ENCODE peak calls at places on chromosomes 4 and X, in nine cellular contexts. S is A549, Q is suprapubic skin, U is heart right ventricle, J is sigmoid colon, P is endodermal cell, M is cardiac muscle cell, B is left ventricle myocardium inferior, H is DND-41. O is an unnamed sample.

GRCh38 chrX:109187473-109188168 is 294.3 kb downstream of the GUCY2F start:
- DNase-seq in S (no peak), Q (no peak), U (no peak), J (no peak), P (no peak), M (no peak), B (no peak), H (no peak), O (no peak)

GRCh38 chr4:101651778-101652177 is 138.8 kb upstream of the BANK1 start:
- DNase-seq in S (no peak), Q (no peak), U (peak), J (no peak), P (no peak), M (peak), B (peak), H (no peak), O (no peak)

GRCh38 chr4:189940178-189941004 is at the start of gene FRG1:
- DNase-seq in S (peak), Q (peak), U (peak), J (peak), P (peak), M (peak), B (peak), H (peak), O (peak)

GRCh38 chrX:110281377-110281776 is 36.5 kb downstream of the AMMECR1 start:
- DNase-seq in S (no peak), Q (no peak), U (no peak), J (no peak), P (no peak), M (no peak), B (no peak), H (no peak), O (no peak)

GRCh38 chrX:131262200-131262599 is 26.9 kb downstream of the IGSF1 start:
- DNase-seq in S (no peak), Q (no peak), U (no peak), J (no peak), P (no peak), M (no peak), B (no peak), H (no peak), O (no peak)

GRCh38 chrX:15988661-15989603 is 134.3 kb upstream of the AP1S2 start:
- DNase-seq in S (no peak), Q (no peak), U (peak), J (no peak), P (no peak), M (no peak), B (no peak), H (no peak), O (peak)

GRCh38 chr4:112183252-112183651 is 38.0 kb downstream of the FAM241A start:
- DNase-seq in S (no peak), Q (no peak), U (no peak), J (no peak), P (no peak), M (no peak), B (no peak), H (peak), O (no peak)

GRCh38 chrX:66030505-66031317 is 9.2 kb downstream of the VSIG4 start:
- DNase-seq in S (no peak), Q (no peak), U (no peak), J (no peak), P (peak), M (peak), B (no peak), H (no peak), O (no peak)

GRCh38 chr4:4480685-4481393 is 61.0 kb downstream of the STX18 start:
- DNase-seq in S (no peak), Q (no peak), U (no peak), J (no peak), P (no peak), M (peak), B (no peak), H (no peak), O (no peak)
- TF ChIP-seq CTCF in S (peak), Q (no peak), U (no peak), J (no peak), P (peak), M (peak), B (peak), H (peak), O (peak)

DNA sequence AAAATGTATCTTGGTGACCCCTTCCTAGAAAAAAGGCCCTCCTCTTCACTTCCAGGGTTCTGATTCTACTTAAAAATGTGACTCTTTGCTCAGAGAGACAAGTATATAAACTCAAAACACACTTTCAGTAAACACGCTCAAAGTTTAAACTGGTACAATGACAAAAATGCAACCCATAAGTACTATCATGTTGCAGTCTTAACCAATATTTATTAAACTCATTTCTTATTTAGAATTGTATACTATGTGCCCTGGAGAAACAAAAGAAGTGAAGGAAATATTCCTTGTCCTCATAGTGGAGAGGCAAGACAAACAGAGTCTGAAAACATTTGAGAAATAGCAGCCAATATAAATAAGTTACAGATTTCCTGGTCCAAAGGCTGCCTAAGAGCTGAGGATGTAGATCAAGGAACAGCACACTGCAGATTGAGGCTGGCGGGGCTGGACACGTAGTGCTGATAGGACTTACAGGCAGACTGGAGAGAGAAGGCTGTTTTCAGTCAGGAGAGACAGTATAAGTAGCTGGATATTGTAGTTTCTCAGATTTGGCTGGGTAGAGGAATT is 39.1 kb upstream of the ANXA3 start:
- DNase-seq in S (no peak), Q (no peak), U (no peak), J (no peak), P (no peak), M (peak), B (no peak), H (no peak), O (no peak)
- H3K27ac ChIP-seq in S (no peak), Q (no peak), U (no peak), J (no peak), P (no peak), M (no peak), B (no peak), H (no peak), O (no peak)

GRCh38 chrX:39613508-39613921 is 484.2 kb downstream of the BCOR start:
- DNase-seq in S (peak), Q (no peak), U (peak), J (no peak), P (peak), M (peak), B (peak), H (peak), O (no peak)
- H3K4me3 ChIP-seq in S (peak), Q (peak), U (peak), J (no peak), P (peak), M (peak), B (peak), H (no peak), O (no peak)

DNA sequence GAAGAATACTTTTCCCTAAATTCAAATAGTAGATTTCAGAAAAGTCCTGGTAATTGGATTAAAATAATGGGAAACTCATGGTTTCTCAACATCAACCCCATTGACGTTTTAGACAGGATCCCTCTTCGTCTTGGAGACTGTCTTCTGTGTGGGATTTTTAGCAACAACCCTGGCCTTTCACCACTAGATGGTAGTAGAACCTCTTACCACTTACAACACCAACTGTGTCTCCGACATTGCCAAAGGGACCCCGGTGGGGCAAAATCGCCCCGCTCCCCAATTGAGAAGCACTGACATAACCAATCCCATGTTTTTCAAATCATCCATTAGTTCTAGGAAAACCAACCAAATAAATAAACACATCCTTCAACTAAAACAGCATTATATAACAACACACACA is 16.9 kb upstream of the ANOS1 start:
- DNase-seq in S (peak), Q (no peak), U (no peak), J (no peak), P (peak), M (peak), B (no peak), H (peak), O (no peak)
- TF ChIP-seq CTCF in S (peak), Q (peak), U (peak), J (peak), P (peak), M (peak), B (peak), H (peak), O (peak)

GRCh38 chrX:10062980-10063379 is 93.8 kb upstream of the CLCN4 start:
- DNase-seq in S (no peak), Q (no peak), U (no peak), J (no peak), P (no peak), M (no peak), B (no peak), H (no peak), O (no peak)

GRCh38 chrX:10062352-10062751 is 94.4 kb upstream of the CLCN4 start:
- DNase-seq in S (no peak), Q (no peak), U (no peak), J (no peak), P (no peak), M (no peak), B (no peak), H (no peak), O (no peak)

DNA sequence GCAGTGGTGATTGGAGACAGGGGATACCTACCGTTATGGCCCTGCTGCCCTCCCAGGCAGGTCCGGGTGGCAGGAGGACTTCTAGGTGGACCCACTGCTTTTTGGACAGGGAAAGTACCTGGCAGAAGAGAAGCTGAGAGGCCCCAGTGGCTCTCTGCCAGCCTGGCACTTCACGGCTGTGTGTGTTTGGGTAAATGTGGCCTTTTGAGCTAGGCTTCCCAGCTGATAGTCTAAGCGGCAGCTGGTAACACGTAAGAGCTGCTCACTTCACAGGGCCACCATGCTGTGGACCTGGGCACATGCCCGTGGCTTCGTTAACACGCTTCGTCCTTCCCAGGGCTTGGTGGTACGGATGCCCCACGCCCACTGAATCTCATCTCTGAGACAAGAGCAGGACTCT is 92.0 kb upstream of the CLCN4 start:
- DNase-seq in S (no peak), Q (no peak), U (no peak), J (no peak), P (no peak), M (no peak), B (no peak), H (no peak), O (no peak)
- H3K27ac ChIP-seq in S (no peak), Q (no peak), U (no peak), J (no peak), P (no peak), M (no peak), B (no peak), H (no peak), O (no peak)

GRCh38 chr4:158161561-158162354 is 11.1 kb downstream of the GASK1B start:
- DNase-seq in S (peak), Q (no peak), U (peak), J (peak), P (no peak), M (no peak), B (no peak), H (no peak), O (no peak)
- H3K4me3 ChIP-seq in S (no peak), Q (no peak), U (peak), J (no peak), P (no peak), M (no peak), B (peak), H (no peak), O (no peak)

GRCh38 chr4:120209706-120210105 is 143.1 kb upstream of the MAD2L1 start:
- DNase-seq in S (no peak), Q (no peak), U (no peak), J (no peak), P (no peak), M (no peak), B (no peak), H (no peak), O (no peak)
- TF ChIP-seq CTCF in S (no peak), Q (no peak), U (no peak), J (no peak), P (no peak), M (no peak), B (no peak), H (no peak), O (no peak)

GRCh38 chr4:39514888-39515401 is 12.3 kb downstream of the UGDH start:
- DNase-seq in S (peak), Q (no peak), U (no peak), J (no peak), P (no peak), M (no peak), B (no peak), H (no peak), O (no peak)
- H3K27ac ChIP-seq in S (peak), Q (no peak), U (no peak), J (no peak), P (no peak), M (no peak), B (no peak), H (no peak), O (peak)

GRCh38 chr4:6905501-6905900 is 4.1 kb upstream of the TBC1D14 start:
- DNase-seq in S (no peak), Q (peak), U (no peak), J (peak), P (no peak), M (no peak), B (no peak), H (no peak), O (no peak)

GRCh38 chr4:6909113-6909969 is at the start of gene TBC1D14:
- DNase-seq in S (peak), Q (peak), U (peak), J (peak), P (peak), M (peak), B (peak), H (peak), O (peak)

GRCh38 chr4:6908397-6909112 is 1.1 kb upstream of the TBC1D14 start:
- DNase-seq in S (no peak), Q (peak), U (no peak), J (peak), P (no peak), M (peak), B (no peak), H (no peak), O (no peak)

GRCh38 chr4:6906046-6906445 is 3.6 kb upstream of the TBC1D14 start:
- DNase-seq in S (no peak), Q (peak), U (no peak), J (peak), P (no peak), M (no peak), B (no peak), H (no peak), O (no peak)

GRCh38 chr4:6907658-6908191 is 1.9 kb upstream of the TBC1D14 start:
- DNase-seq in S (peak), Q (peak), U (peak), J (peak), P (peak), M (peak), B (no peak), H (no peak), O (no peak)
- H3K4me3 ChIP-seq in S (no peak), Q (no peak), U (no peak), J (no peak), P (no peak), M (no peak), B (no peak), H (no peak), O (no peak)

DNA sequence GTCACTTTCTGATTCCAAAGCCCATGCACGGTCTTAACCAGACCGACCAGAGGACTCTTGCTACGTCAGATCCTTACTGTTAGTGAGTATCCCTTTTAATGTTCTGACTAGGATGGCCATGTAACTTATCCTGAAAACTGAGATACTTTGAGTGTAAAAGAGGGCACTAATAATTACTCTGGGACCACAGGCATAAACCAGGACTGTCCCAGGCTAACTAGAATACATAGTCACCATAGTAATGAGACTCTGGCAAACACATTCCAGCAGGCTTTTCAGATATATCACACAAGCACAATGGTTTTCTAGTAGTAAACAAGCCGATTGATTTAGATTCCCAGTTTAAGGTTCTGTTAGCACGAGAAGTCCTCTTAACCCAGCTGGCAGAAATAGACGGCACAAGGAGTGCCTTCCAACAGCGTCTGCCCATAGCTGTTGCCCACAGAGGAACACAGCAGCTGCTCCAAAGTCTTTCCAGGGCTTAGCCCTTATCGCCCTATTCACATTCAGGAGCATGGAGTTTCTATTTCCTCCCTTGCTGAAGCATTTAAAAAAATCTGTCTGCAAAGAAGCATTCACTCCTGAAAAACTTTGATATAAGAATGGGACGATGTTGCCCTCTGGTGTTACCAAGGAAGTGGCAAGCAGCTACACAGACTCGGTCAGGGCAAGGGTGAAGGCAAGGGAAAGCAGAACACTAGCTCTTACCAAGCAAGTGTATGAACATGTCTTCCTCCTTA is 92.4 kb downstream of the CXCL13 start:
- DNase-seq in S (peak), Q (no peak), U (no peak), J (no peak), P (peak), M (peak), B (no peak), H (no peak), O (peak)
- TF ChIP-seq CTCF in S (peak), Q (no peak), U (no peak), J (peak), P (peak), M (peak), B (peak), H (peak), O (peak)